ENCODE peak calls at places on chromosomes 11 and 22, in six cellular contexts. S is fibroblast of lung; Z is effector memory CD4-positive, alpha-beta T cell; U is astrocyte of the spinal cord; K is brain microvascular endothelial cell; H is tibial artery. Q is an unnamed sample.

GRCh38 chr22:50320671-50321325 is 6.0 kb downstream of the DENND6B start:
- DNase-seq in S (no peak), Z (no peak), U (no peak), K (no peak), H (no peak), Q (no peak)

GRCh38 chr11:59201376-59201775 is 11.4 kb downstream of the MPEG1 start:
- DNase-seq in S (no peak), Z (no peak), U (no peak), K (no peak), H (no peak), Q (no peak)

GRCh38 chr11:33590471-33590870 is 110.2 kb downstream of the C11orf91 start:
- DNase-seq in S (no peak), Z (no peak), U (no peak), K (no peak), H (no peak), Q (no peak)

GRCh38 chr11:45104790-45105084 is 41.7 kb upstream of the PRDM11 start:
- DNase-seq in S (no peak), Z (no peak), U (no peak), K (no peak), H (no peak), Q (no peak)

GRCh38 chr11:87596176-87596575 is 558.4 kb downstream of the TMEM135 start:
- DNase-seq in S (no peak), Z (no peak), U (no peak), K (no peak), H (no peak), Q (no peak)

GRCh38 chr11:125375146-125375545 is 120.9 kb downstream of the FEZ1 start:
- DNase-seq in S (peak), Z (no peak), U (peak), K (no peak), H (no peak), Q (no peak)

GRCh38 chr22:37442537-37442936 is 15.3 kb upstream of the ELFN2 start:
- DNase-seq in S (peak), Z (no peak), U (peak), K (peak), H (no peak), Q (peak)

GRCh38 chr11:33690290-33691050 is 10.2 kb downstream of the C11orf91 start:
- DNase-seq in S (peak), Z (no peak), U (peak), K (peak), H (peak), Q (peak)

GRCh38 chr11:120810251-120810650 is 213.7 kb upstream of the TBCEL start:
- DNase-seq in S (peak), Z (no peak), U (peak), K (peak), H (no peak), Q (peak)

GRCh38 chr11:125902315-125902926 is 585 bp downstream of the PUS3 start:
- DNase-seq in S (no peak), Z (no peak), U (no peak), K (no peak), H (no peak), Q (peak)

GRCh38 chr11:8709002-8709672 is 26.5 kb downstream of the RPL27A start:
- DNase-seq in S (peak), Z (no peak), U (peak), K (no peak), H (peak), Q (peak)

GRCh38 chr11:103109818-103110388 is 677 bp downstream of the DYNC2H1 start:
- DNase-seq in S (peak), Z (no peak), U (peak), K (peak), H (peak), Q (peak)

GRCh38 chr11:15969281-15969680 is 387.1 kb downstream of the SOX6 start:
- DNase-seq in S (peak), Z (no peak), U (peak), K (peak), H (peak), Q (peak)

GRCh38 chr11:91164452-91164822 is 941.6 kb upstream of the CHORDC1 start:
- DNase-seq in S (peak), Z (no peak), U (peak), K (peak), H (no peak), Q (no peak)

GRCh38 chr11:66542362-66542761 is 3.5 kb downstream of the ZDHHC24 start:
- DNase-seq in S (peak), Z (no peak), U (peak), K (no peak), H (no peak), Q (peak)

GRCh38 chr22:30357650-30358215 is 926 bp downstream of the CCDC157 start:
- DNase-seq in S (no peak), Z (no peak), U (no peak), K (no peak), H (no peak), Q (no peak)

GRCh38 chr22:45977551-45978274 is 751 bp upstream of the WNT7B start:
- DNase-seq in S (no peak), Z (no peak), U (no peak), K (no peak), H (no peak), Q (peak)

GRCh38 chr11:85791326-85791990 is 19.5 kb downstream of the SYTL2 start:
- DNase-seq in S (no peak), Z (no peak), U (no peak), K (no peak), H (no peak), Q (no peak)

GRCh38 chr11:126920833-126921232 is 79.7 kb downstream of the KIRREL3 start:
- DNase-seq in S (no peak), Z (no peak), U (no peak), K (no peak), H (no peak), Q (no peak)

GRCh38 chr22:35609761-35610160 is 7.4 kb downstream of the MB start:
- DNase-seq in S (no peak), Z (no peak), U (no peak), K (no peak), H (no peak), Q (no peak)

GRCh38 chr11:121544956-121545355 is 92.2 kb upstream of the SORL1-AS1 start:
- DNase-seq in S (no peak), Z (no peak), U (no peak), K (no peak), H (no peak), Q (no peak)

GRCh38 chr11:4071828-4072421 is 22.7 kb upstream of the RRM1 start:
- DNase-seq in S (peak), Z (no peak), U (no peak), K (no peak), H (no peak), Q (no peak)

GRCh38 chr22:33958741-33959140 is 38.5 kb upstream of the LARGE1 start:
- DNase-seq in S (no peak), Z (no peak), U (no peak), K (no peak), H (no peak), Q (no peak)

GRCh38 chr11:67060111-67060522 is 3.5 kb downstream of the RHOD start:
- DNase-seq in S (peak), Z (no peak), U (no peak), K (peak), H (no peak), Q (peak)

GRCh38 chr11:128407962-128408361 is 179.4 kb downstream of the ETS1 start:
- DNase-seq in S (peak), Z (no peak), U (peak), K (peak), H (no peak), Q (peak)

GRCh38 chr22:32444068-32444467 is 20.2 kb downstream of the BPIFC start:
- DNase-seq in S (no peak), Z (no peak), U (no peak), K (no peak), H (no peak), Q (peak)

GRCh38 chr11:64281957-64282770 is 2.3 kb downstream of the BAD start:
- DNase-seq in S (no peak), Z (no peak), U (no peak), K (no peak), H (no peak), Q (no peak)

GRCh38 chr11:64275031-64275800 is 9.2 kb downstream of the BAD start:
- DNase-seq in S (no peak), Z (no peak), U (no peak), K (no peak), H (no peak), Q (no peak)

GRCh38 chr11:64276653-64277431 is 7.6 kb downstream of the BAD start:
- DNase-seq in S (peak), Z (no peak), U (peak), K (peak), H (no peak), Q (no peak)

GRCh38 chr11:64275841-64276240 is 8.6 kb downstream of the BAD start:
- DNase-seq in S (no peak), Z (no peak), U (no peak), K (no peak), H (no peak), Q (no peak)

GRCh38 chr11:64278576-64279190 is 5.8 kb downstream of the BAD start:
- DNase-seq in S (no peak), Z (no peak), U (no peak), K (no peak), H (no peak), Q (no peak)
- H3K4me3 ChIP-seq in S (no peak), Z (no peak), U (no peak), K (no peak), H (no peak), Q (no peak)

GRCh38 chr11:78961186-78961782 is 386.6 kb upstream of the NARS2 start:
- DNase-seq in S (peak), Z (no peak), U (peak), K (no peak), H (no peak), Q (peak)
- H3K4me3 ChIP-seq in S (peak), Z (no peak), U (no peak), K (no peak), H (no peak), Q (no peak)

GRCh38 chr11:99589771-99590170 is 569.0 kb downstream of the CNTN5 start:
- DNase-seq in S (no peak), Z (no peak), U (no peak), K (no peak), H (no peak), Q (no peak)

GRCh38 chr11:99585606-99586005 is 564.9 kb downstream of the CNTN5 start:
- DNase-seq in S (peak), Z (no peak), U (no peak), K (no peak), H (no peak), Q (no peak)

DNA sequence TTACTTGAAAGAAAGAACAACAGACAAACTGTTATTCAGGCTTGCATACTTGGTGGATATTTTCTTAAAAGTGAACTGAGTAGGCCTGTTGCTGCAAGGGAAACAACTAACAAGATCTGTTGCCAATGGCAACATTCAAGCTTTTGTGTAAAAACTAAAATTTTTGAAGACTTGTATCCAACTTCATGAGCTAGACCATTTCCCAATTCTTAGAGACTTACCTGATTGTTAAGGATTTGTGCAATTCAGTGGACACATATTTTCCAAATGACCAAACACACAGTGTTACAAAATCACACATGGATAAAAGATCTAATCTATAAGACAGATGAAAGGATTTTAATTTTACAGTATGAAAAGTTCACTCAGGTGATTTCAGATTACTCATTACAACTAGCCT is 564.1 kb downstream of the CNTN5 start:
- DNase-seq in S (no peak), Z (no peak), U (no peak), K (no peak), H (no peak), Q (no peak)
- H3K4me3 ChIP-seq in S (no peak), Z (no peak), U (no peak), K (no peak), H (no peak), Q (no peak)

GRCh38 chr11:68340784-68341556 is 28.6 kb downstream of the LRP5 start:
- DNase-seq in S (no peak), Z (no peak), U (peak), K (no peak), H (no peak), Q (peak)

GRCh38 chr11:68340003-68340767 is 27.8 kb downstream of the LRP5 start:
- DNase-seq in S (no peak), Z (no peak), U (no peak), K (no peak), H (no peak), Q (no peak)

GRCh38 chr11:68343761-68344256 is 31.4 kb downstream of the LRP5 start:
- DNase-seq in S (no peak), Z (no peak), U (no peak), K (no peak), H (no peak), Q (no peak)

GRCh38 chr11:68342459-68343158 is 30.2 kb downstream of the LRP5 start:
- DNase-seq in S (peak), Z (no peak), U (peak), K (no peak), H (no peak), Q (no peak)

GRCh38 chr11:68341557-68342458 is 29.4 kb downstream of the LRP5 start:
- DNase-seq in S (no peak), Z (no peak), U (no peak), K (no peak), H (no peak), Q (no peak)
- H3K4me3 ChIP-seq in S (no peak), Z (no peak), U (no peak), K (no peak), H (peak), Q (no peak)

GRCh38 chr22:39446239-39446721 is 10.5 kb upstream of the MGAT3 start:
- DNase-seq in S (no peak), Z (no peak), U (no peak), K (no peak), H (no peak), Q (no peak)

GRCh38 chr22:39444247-39444800 is 12.5 kb upstream of the MGAT3 start:
- DNase-seq in S (no peak), Z (no peak), U (no peak), K (no peak), H (no peak), Q (no peak)

GRCh38 chr22:39448205-39449054 is 8.4 kb upstream of the MGAT3 start:
- DNase-seq in S (no peak), Z (no peak), U (no peak), K (no peak), H (no peak), Q (no peak)

GRCh38 chr22:39443416-39443815 is 13.4 kb upstream of the MGAT3 start:
- DNase-seq in S (no peak), Z (no peak), U (no peak), K (no peak), H (no peak), Q (no peak)

GRCh38 chr22:39444937-39445465 is 11.8 kb upstream of the MGAT3 start:
- DNase-seq in S (no peak), Z (no peak), U (no peak), K (no peak), H (no peak), Q (no peak)
- H3K4me3 ChIP-seq in S (no peak), Z (no peak), U (no peak), K (no peak), H (no peak), Q (no peak)

GRCh38 chr11:19587979-19588378 is 124.7 kb upstream of the NAV2 start:
- DNase-seq in S (no peak), Z (no peak), U (no peak), K (no peak), H (no peak), Q (no peak)
- H3K4me3 ChIP-seq in S (no peak), Z (no peak), U (no peak), K (no peak), H (no peak), Q (no peak)

GRCh38 chr11:47593934-47594855 is at the start of gene C1QTNF4:
- DNase-seq in S (no peak), Z (no peak), U (no peak), K (no peak), H (no peak), Q (no peak)
- H3K4me3 ChIP-seq in S (peak), Z (no peak), U (peak), K (peak), H (peak), Q (peak)

Q was measured in cardiac fibroblast.